ENCODE peak calls at places on chromosome 1, in seven cellular contexts. One of them, this sample, is unnamed.

GRCh38 chr1:200512191-200512590 is 102.4 kb upstream of the ZNF281 start:
- DNase-seq in NCI-H2081: no peak
- DNase-seq in stimulated activated CD4-positive, alpha-beta T cell treated with anti-CD3 and anti-CD28 coated beads, Interleukin-2, amount 100 ng/mL, for 48 hours: no peak
- DNase-seq in choroid plexus epithelial cell: peak
- DNase-seq in uterus: no peak
- DNase-seq in HT-29: no peak
- DNase-seq in T1000: no peak
- DNase-seq in this sample: no peak

GRCh38 chr1:15803380-15803779 is 4.1 kb downstream of the UQCRHL start:
- DNase-seq in T1000: no peak
- DNase-seq in choroid plexus epithelial cell: peak
- DNase-seq in HT-29: peak
- DNase-seq in uterus: no peak
- DNase-seq in NCI-H2081: peak
- DNase-seq in stimulated activated CD4-positive, alpha-beta T cell treated with anti-CD3 and anti-CD28 coated beads, Interleukin-2, amount 100 ng/mL, for 48 hours: no peak
- DNase-seq in this sample: no peak

GRCh38 chr1:8439015-8439702 is 121.2 kb downstream of the SLC45A1 start:
- DNase-seq in NCI-H2081: peak
- DNase-seq in choroid plexus epithelial cell: peak
- DNase-seq in T1000: no peak
- DNase-seq in uterus: peak
- DNase-seq in stimulated activated CD4-positive, alpha-beta T cell treated with anti-CD3 and anti-CD28 coated beads, Interleukin-2, amount 100 ng/mL, for 48 hours: no peak
- DNase-seq in HT-29: peak
- DNase-seq in this sample: peak

GRCh38 chr1:63773815-63774616 is at the start of gene ROR1:
- DNase-seq in HT-29: peak
- DNase-seq in NCI-H2081: peak
- DNase-seq in stimulated activated CD4-positive, alpha-beta T cell treated with anti-CD3 and anti-CD28 coated beads, Interleukin-2, amount 100 ng/mL, for 48 hours: peak
- DNase-seq in choroid plexus epithelial cell: peak
- DNase-seq in T1000: peak
- DNase-seq in uterus: peak
- DNase-seq in this sample: peak

GRCh38 chr1:68113961-68114360 is 63.5 kb upstream of the DIRAS3 start:
- DNase-seq in NCI-H2081: no peak
- DNase-seq in T1000: no peak
- DNase-seq in HT-29: no peak
- DNase-seq in choroid plexus epithelial cell: no peak
- DNase-seq in uterus: no peak
- DNase-seq in stimulated activated CD4-positive, alpha-beta T cell treated with anti-CD3 and anti-CD28 coated beads, Interleukin-2, amount 100 ng/mL, for 48 hours: no peak
- DNase-seq in this sample: no peak

GRCh38 chr1:171142451-171143121 is 42.5 kb upstream of the FMO2 start:
- DNase-seq in choroid plexus epithelial cell: peak
- DNase-seq in uterus: peak
- DNase-seq in NCI-H2081: peak
- DNase-seq in stimulated activated CD4-positive, alpha-beta T cell treated with anti-CD3 and anti-CD28 coated beads, Interleukin-2, amount 100 ng/mL, for 48 hours: no peak
- DNase-seq in T1000: no peak
- DNase-seq in HT-29: no peak
- DNase-seq in this sample: no peak

GRCh38 chr1:1596493-1597274 is 3.3 kb downstream of the FNDC10 start:
- DNase-seq in choroid plexus epithelial cell: no peak
- DNase-seq in HT-29: no peak
- DNase-seq in uterus: no peak
- DNase-seq in NCI-H2081: no peak
- DNase-seq in T1000: no peak
- DNase-seq in stimulated activated CD4-positive, alpha-beta T cell treated with anti-CD3 and anti-CD28 coated beads, Interleukin-2, amount 100 ng/mL, for 48 hours: no peak
- DNase-seq in this sample: no peak

GRCh38 chr1:20440785-20441200 is 45.2 kb downstream of the CAMK2N1 start:
- DNase-seq in stimulated activated CD4-positive, alpha-beta T cell treated with anti-CD3 and anti-CD28 coated beads, Interleukin-2, amount 100 ng/mL, for 48 hours: peak
- DNase-seq in T1000: no peak
- DNase-seq in HT-29: peak
- DNase-seq in uterus: peak
- DNase-seq in choroid plexus epithelial cell: peak
- DNase-seq in NCI-H2081: peak
- DNase-seq in this sample: peak

GRCh38 chr1:118716775-118717174 is 271.4 kb downstream of the TBX15 start:
- DNase-seq in stimulated activated CD4-positive, alpha-beta T cell treated with anti-CD3 and anti-CD28 coated beads, Interleukin-2, amount 100 ng/mL, for 48 hours: no peak
- DNase-seq in T1000: no peak
- DNase-seq in uterus: no peak
- DNase-seq in choroid plexus epithelial cell: peak
- DNase-seq in HT-29: peak
- DNase-seq in NCI-H2081: peak
- DNase-seq in this sample: no peak

GRCh38 chr1:223123238-223123976 is 19.6 kb downstream of the TLR5 start:
- DNase-seq in choroid plexus epithelial cell: peak
- DNase-seq in T1000: no peak
- DNase-seq in uterus: peak
- DNase-seq in stimulated activated CD4-positive, alpha-beta T cell treated with anti-CD3 and anti-CD28 coated beads, Interleukin-2, amount 100 ng/mL, for 48 hours: peak
- DNase-seq in NCI-H2081: peak
- DNase-seq in HT-29: peak
- DNase-seq in this sample: peak

GRCh38 chr1:165666152-165666551 is 32.2 kb downstream of the ALDH9A1 start:
- DNase-seq in NCI-H2081: no peak
- DNase-seq in uterus: no peak
- DNase-seq in stimulated activated CD4-positive, alpha-beta T cell treated with anti-CD3 and anti-CD28 coated beads, Interleukin-2, amount 100 ng/mL, for 48 hours: no peak
- DNase-seq in HT-29: no peak
- DNase-seq in T1000: no peak
- DNase-seq in choroid plexus epithelial cell: peak
- DNase-seq in this sample: no peak

GRCh38 chr1:10730985-10731384 is 65.5 kb downstream of the CASZ1 start:
- DNase-seq in T1000: no peak
- DNase-seq in uterus: no peak
- DNase-seq in stimulated activated CD4-positive, alpha-beta T cell treated with anti-CD3 and anti-CD28 coated beads, Interleukin-2, amount 100 ng/mL, for 48 hours: no peak
- DNase-seq in NCI-H2081: no peak
- DNase-seq in HT-29: no peak
- DNase-seq in choroid plexus epithelial cell: peak
- DNase-seq in this sample: no peak

GRCh38 chr1:58908539-58909161 is 124.8 kb upstream of the JUN start:
- DNase-seq in NCI-H2081: no peak
- DNase-seq in stimulated activated CD4-positive, alpha-beta T cell treated with anti-CD3 and anti-CD28 coated beads, Interleukin-2, amount 100 ng/mL, for 48 hours: no peak
- DNase-seq in HT-29: no peak
- DNase-seq in uterus: no peak
- DNase-seq in T1000: no peak
- DNase-seq in choroid plexus epithelial cell: peak
- DNase-seq in this sample: no peak

GRCh38 chr1:53342735-53343470 is 15.0 kb upstream of the LRP8 start:
- DNase-seq in NCI-H2081: no peak
- DNase-seq in HT-29: no peak
- DNase-seq in T1000: no peak
- DNase-seq in choroid plexus epithelial cell: no peak
- DNase-seq in stimulated activated CD4-positive, alpha-beta T cell treated with anti-CD3 and anti-CD28 coated beads, Interleukin-2, amount 100 ng/mL, for 48 hours: no peak
- DNase-seq in uterus: no peak
- DNase-seq in this sample: no peak

GRCh38 chr1:94006604-94007003 is 97.4 kb upstream of the GCLM start:
- DNase-seq in NCI-H2081: no peak
- DNase-seq in stimulated activated CD4-positive, alpha-beta T cell treated with anti-CD3 and anti-CD28 coated beads, Interleukin-2, amount 100 ng/mL, for 48 hours: no peak
- DNase-seq in T1000: no peak
- DNase-seq in choroid plexus epithelial cell: no peak
- DNase-seq in HT-29: no peak
- DNase-seq in uterus: no peak
- DNase-seq in this sample: no peak

GRCh38 chr1:44212355-44213221 is 683 bp upstream of the DMAP1 start:
- DNase-seq in HT-29: no peak
- DNase-seq in T1000: no peak
- DNase-seq in NCI-H2081: no peak
- DNase-seq in uterus: no peak
- DNase-seq in choroid plexus epithelial cell: no peak
- DNase-seq in stimulated activated CD4-positive, alpha-beta T cell treated with anti-CD3 and anti-CD28 coated beads, Interleukin-2, amount 100 ng/mL, for 48 hours: peak
- DNase-seq in this sample: no peak

GRCh38 chr1:224084867-224085266 is 29.0 kb upstream of the FBXO28 start:
- DNase-seq in HT-29: no peak
- DNase-seq in uterus: no peak
- DNase-seq in choroid plexus epithelial cell: no peak
- DNase-seq in NCI-H2081: no peak
- DNase-seq in stimulated activated CD4-positive, alpha-beta T cell treated with anti-CD3 and anti-CD28 coated beads, Interleukin-2, amount 100 ng/mL, for 48 hours: no peak
- DNase-seq in T1000: no peak
- DNase-seq in this sample: no peak

GRCh38 chr1:113930499-113931161 is 1.5 kb downstream of the HIPK1 start:
- DNase-seq in NCI-H2081: no peak
- DNase-seq in stimulated activated CD4-positive, alpha-beta T cell treated with anti-CD3 and anti-CD28 coated beads, Interleukin-2, amount 100 ng/mL, for 48 hours: peak
- DNase-seq in T1000: no peak
- DNase-seq in uterus: no peak
- DNase-seq in HT-29: peak
- DNase-seq in choroid plexus epithelial cell: peak
- DNase-seq in this sample: no peak